ENCODE peak calls at places on chromosomes 4 and X, in five cellular contexts. One of them, this sample, is unnamed.

GRCh38 chr4:148376151-148376550 is 66.1 kb downstream of the NR3C2 start:
- DNase-seq in transverse colon: peak; percentile 72
- DNase-seq in cardiac fibroblast: peak; percentile 69
- DNase-seq in progenitor cell of endocrine pancreas: no peak
- DNase-seq in pancreas: peak; percentile 54
- DNase-seq in this sample: peak; percentile 65

GRCh38 chrX:102338162-102338561 is 91.2 kb downstream of the NXF2 start:
- DNase-seq in transverse colon: no peak
- DNase-seq in cardiac fibroblast: no peak
- DNase-seq in progenitor cell of endocrine pancreas: no peak
- DNase-seq in pancreas: no peak
- DNase-seq in this sample: no peak

GRCh38 chr4:102529977-102530376 is 28.8 kb downstream of the NFKB1 start:
- DNase-seq in transverse colon: no peak
- DNase-seq in cardiac fibroblast: no peak
- DNase-seq in progenitor cell of endocrine pancreas: no peak
- DNase-seq in pancreas: no peak
- DNase-seq in this sample: no peak

GRCh38 chrX:51496501-51497291 is at the start of gene NUDT11:
- DNase-seq in transverse colon: peak; percentile 46
- DNase-seq in cardiac fibroblast: peak; percentile 66
- DNase-seq in progenitor cell of endocrine pancreas: peak; percentile 68
- DNase-seq in pancreas: peak; percentile 42
- DNase-seq in this sample: peak; percentile 69

GRCh38 chr4:40395908-40396806 is 61.0 kb downstream of the CHRNA9 start:
- DNase-seq in transverse colon: peak; percentile 57
- DNase-seq in cardiac fibroblast: peak; percentile 37
- DNase-seq in progenitor cell of endocrine pancreas: no peak
- DNase-seq in pancreas: peak; percentile 96
- DNase-seq in this sample: peak; percentile 77

GRCh38 chr4:109164011-109164410 is 138.4 kb downstream of the COL25A1 start:
- DNase-seq in transverse colon: no peak
- DNase-seq in cardiac fibroblast: peak; percentile 22
- DNase-seq in progenitor cell of endocrine pancreas: no peak
- DNase-seq in pancreas: no peak
- DNase-seq in this sample: peak; percentile 68

GRCh38 chr4:153248641-153249198 is 44.5 kb downstream of the TRIM2 start:
- DNase-seq in transverse colon: no peak
- DNase-seq in cardiac fibroblast: no peak
- DNase-seq in progenitor cell of endocrine pancreas: no peak
- DNase-seq in pancreas: no peak
- DNase-seq in this sample: no peak

GRCh38 chr4:173531085-173531965 is 1.3 kb upstream of the HAND2 start:
- DNase-seq in transverse colon: peak; percentile 14
- DNase-seq in cardiac fibroblast: no peak
- DNase-seq in progenitor cell of endocrine pancreas: no peak
- DNase-seq in pancreas: no peak
- DNase-seq in this sample: no peak

GRCh38 chr4:133465022-133465421 is 315.9 kb downstream of the PCDH10 start:
- DNase-seq in transverse colon: no peak
- DNase-seq in cardiac fibroblast: no peak
- DNase-seq in progenitor cell of endocrine pancreas: no peak
- DNase-seq in pancreas: no peak
- DNase-seq in this sample: no peak

GRCh38 chr4:40576651-40577480 is 52.8 kb downstream of the RBM47 start:
- DNase-seq in transverse colon: peak; percentile 82
- DNase-seq in cardiac fibroblast: peak; percentile 87
- DNase-seq in progenitor cell of endocrine pancreas: peak; percentile 59
- DNase-seq in pancreas: peak; percentile 94
- DNase-seq in this sample: peak; percentile 72

GRCh38 chr4:6228158-6229067 is 28.1 kb upstream of the JAKMIP1 start:
- DNase-seq in transverse colon: no peak
- DNase-seq in cardiac fibroblast: no peak
- DNase-seq in progenitor cell of endocrine pancreas: no peak
- DNase-seq in pancreas: no peak
- DNase-seq in this sample: no peak

GRCh38 chr4:39312821-39313220 is 53.3 kb downstream of the RFC1 start:
- DNase-seq in transverse colon: no peak
- DNase-seq in cardiac fibroblast: no peak
- DNase-seq in progenitor cell of endocrine pancreas: no peak
- DNase-seq in pancreas: no peak
- DNase-seq in this sample: no peak

GRCh38 chrX:41863343-41864203 is 59.8 kb downstream of the CASK start:
- DNase-seq in transverse colon: no peak
- DNase-seq in cardiac fibroblast: no peak
- DNase-seq in progenitor cell of endocrine pancreas: no peak
- DNase-seq in pancreas: no peak
- DNase-seq in this sample: no peak

GRCh38 chrX:55008571-55009358 is 8.6 kb downstream of the APEX2 start:
- DNase-seq in transverse colon: no peak
- DNase-seq in cardiac fibroblast: peak; percentile 15
- DNase-seq in progenitor cell of endocrine pancreas: no peak
- DNase-seq in pancreas: no peak
- DNase-seq in this sample: no peak

GRCh38 chrX:149010026-149010898 is 494.8 kb downstream of the IDS start:
- DNase-seq in transverse colon: no peak
- DNase-seq in cardiac fibroblast: no peak
- DNase-seq in progenitor cell of endocrine pancreas: no peak
- DNase-seq in pancreas: no peak
- DNase-seq in this sample: no peak

GRCh38 chr4:147543039-147543438 is 62.1 kb downstream of the EDNRA start:
- DNase-seq in transverse colon: no peak
- DNase-seq in cardiac fibroblast: peak; percentile 67
- DNase-seq in progenitor cell of endocrine pancreas: no peak
- DNase-seq in pancreas: no peak
- DNase-seq in this sample: peak; percentile 26

GRCh38 chr4:77104405-77105292 is 28.9 kb upstream of the CCNI start:
- DNase-seq in transverse colon: peak; percentile 73
- DNase-seq in cardiac fibroblast: peak; percentile 53
- DNase-seq in progenitor cell of endocrine pancreas: peak; percentile 10
- DNase-seq in pancreas: peak; percentile 30
- DNase-seq in this sample: peak; percentile 79

GRCh38 chr4:6343950-6344408 is 74.3 kb downstream of the WFS1 start:
- DNase-seq in transverse colon: no peak
- DNase-seq in cardiac fibroblast: peak; percentile 86
- DNase-seq in progenitor cell of endocrine pancreas: no peak
- DNase-seq in pancreas: peak; percentile 20
- DNase-seq in this sample: peak; percentile 60

GRCh38 chr4:74423101-74423500 is 21.8 kb upstream of the AREG start:
- DNase-seq in transverse colon: no peak
- DNase-seq in cardiac fibroblast: peak; percentile 83
- DNase-seq in progenitor cell of endocrine pancreas: no peak
- DNase-seq in pancreas: no peak
- DNase-seq in this sample: peak; percentile 76

GRCh38 chr4:152747444-152747843 is 32.1 kb downstream of the TIGD4 start:
- DNase-seq in transverse colon: no peak
- DNase-seq in cardiac fibroblast: no peak
- DNase-seq in progenitor cell of endocrine pancreas: no peak
- DNase-seq in pancreas: no peak
- DNase-seq in this sample: no peak

GRCh38 chr4:89579776-89580175 is 257.2 kb downstream of the SNCA start:
- DNase-seq in transverse colon: no peak
- DNase-seq in cardiac fibroblast: no peak
- DNase-seq in progenitor cell of endocrine pancreas: no peak
- DNase-seq in pancreas: no peak
- DNase-seq in this sample: peak; percentile 4

GRCh38 chr4:65167719-65168118 is 502.6 kb downstream of the EPHA5 start:
- DNase-seq in transverse colon: no peak
- DNase-seq in cardiac fibroblast: no peak
- DNase-seq in progenitor cell of endocrine pancreas: no peak
- DNase-seq in pancreas: no peak
- DNase-seq in this sample: no peak

GRCh38 chr4:116702949-116703348 is 382.4 kb downstream of the TRAM1L1 start:
- DNase-seq in transverse colon: no peak
- DNase-seq in cardiac fibroblast: no peak
- DNase-seq in progenitor cell of endocrine pancreas: no peak
- DNase-seq in pancreas: peak; percentile 12
- DNase-seq in this sample: peak; percentile 1

GRCh38 chr4:99074816-99075215 is 13.8 kb downstream of the ADH5 start:
- DNase-seq in transverse colon: no peak
- DNase-seq in cardiac fibroblast: no peak
- DNase-seq in progenitor cell of endocrine pancreas: no peak
- DNase-seq in pancreas: no peak
- DNase-seq in this sample: no peak

GRCh38 chr4:768076-768475 is 57.9 kb downstream of the CPLX1 start:
- DNase-seq in transverse colon: no peak
- DNase-seq in cardiac fibroblast: no peak
- DNase-seq in progenitor cell of endocrine pancreas: no peak
- DNase-seq in pancreas: no peak
- DNase-seq in this sample: no peak

GRCh38 chrX:10755477-10756334 is 135.3 kb upstream of the MID1 start:
- DNase-seq in transverse colon: no peak
- DNase-seq in cardiac fibroblast: peak; percentile 78
- DNase-seq in progenitor cell of endocrine pancreas: no peak
- DNase-seq in pancreas: peak; percentile 6
- DNase-seq in this sample: peak; percentile 74

GRCh38 chrX:48575642-48576041 is 1.4 kb downstream of the RBM3 start:
- DNase-seq in transverse colon: no peak
- DNase-seq in cardiac fibroblast: no peak
- DNase-seq in progenitor cell of endocrine pancreas: no peak
- DNase-seq in pancreas: no peak
- DNase-seq in this sample: no peak

GRCh38 chrX:48576108-48576507 is 1.8 kb downstream of the RBM3 start:
- DNase-seq in transverse colon: no peak
- DNase-seq in cardiac fibroblast: no peak
- DNase-seq in progenitor cell of endocrine pancreas: no peak
- DNase-seq in pancreas: no peak
- DNase-seq in this sample: no peak

GRCh38 chrX:48578661-48579128 is 4.4 kb downstream of the RBM3 start:
- DNase-seq in transverse colon: no peak
- DNase-seq in cardiac fibroblast: no peak
- DNase-seq in progenitor cell of endocrine pancreas: no peak
- DNase-seq in pancreas: no peak
- DNase-seq in this sample: no peak

GRCh38 chrX:48573690-48574269 is 504 bp upstream of the RBM3 start:
- DNase-seq in transverse colon: peak; percentile 29
- DNase-seq in cardiac fibroblast: no peak
- DNase-seq in progenitor cell of endocrine pancreas: no peak
- DNase-seq in pancreas: peak; percentile 7
- DNase-seq in this sample: peak; percentile 52

GRCh38 chrX:48574270-48575266 is at the start of gene RBM3:
- DNase-seq in transverse colon: peak; percentile 94
- DNase-seq in cardiac fibroblast: peak; percentile 93
- DNase-seq in progenitor cell of endocrine pancreas: peak; percentile 66
- DNase-seq in pancreas: peak; percentile 92
- DNase-seq in this sample: peak; percentile 96
- TF ChIP-seq CTCF in transverse colon: peak; percentile 37
- TF ChIP-seq CTCF in cardiac fibroblast: peak; percentile 40
- TF ChIP-seq CTCF in progenitor cell of endocrine pancreas: peak; percentile 42
- TF ChIP-seq CTCF in pancreas: peak; percentile 13
- TF ChIP-seq CTCF in this sample: peak; percentile 54

DNA sequence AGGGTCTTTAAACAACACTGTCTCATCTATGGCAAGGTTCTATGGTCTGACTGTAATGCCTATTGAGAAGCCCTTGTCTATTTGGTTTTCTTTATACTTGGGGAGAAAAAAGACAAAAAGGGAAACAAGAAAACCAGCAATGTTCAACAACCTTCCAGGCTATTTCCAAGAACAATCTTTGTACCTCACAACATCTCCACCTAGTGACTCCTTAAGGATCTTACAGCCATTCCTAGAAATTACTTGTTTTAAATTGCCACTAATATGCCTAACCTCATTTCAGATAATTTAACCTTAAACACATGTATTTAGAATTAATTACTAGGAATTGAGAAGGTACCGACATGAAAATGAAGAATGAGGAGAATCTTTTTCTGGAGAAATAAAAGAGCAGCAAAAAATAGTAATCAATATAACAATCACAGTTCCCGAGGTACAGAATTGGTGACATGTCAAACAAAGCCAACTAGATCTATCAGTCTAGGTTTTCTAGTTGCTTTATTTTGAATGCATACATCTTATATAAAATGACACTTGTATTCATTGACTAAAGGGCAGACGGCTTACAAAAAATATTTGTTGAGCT is 1.6 kb upstream of the RBM46 start:
- DNase-seq in transverse colon: no peak
- DNase-seq in cardiac fibroblast: peak; percentile 72
- DNase-seq in progenitor cell of endocrine pancreas: no peak
- DNase-seq in pancreas: no peak
- DNase-seq in this sample: peak; percentile 70
- TF ChIP-seq CTCF in transverse colon: peak; percentile 43
- TF ChIP-seq CTCF in cardiac fibroblast: peak; percentile 60
- TF ChIP-seq CTCF in progenitor cell of endocrine pancreas: peak; percentile 72
- TF ChIP-seq CTCF in pancreas: peak; percentile 42
- TF ChIP-seq CTCF in this sample: peak; percentile 63

GRCh38 chr4:11365039-11365438 is 63.7 kb downstream of the HS3ST1 start:
- DNase-seq in transverse colon: no peak
- DNase-seq in cardiac fibroblast: no peak
- DNase-seq in progenitor cell of endocrine pancreas: no peak
- DNase-seq in pancreas: no peak
- DNase-seq in this sample: no peak
- TF ChIP-seq CTCF in transverse colon: no peak
- TF ChIP-seq CTCF in cardiac fibroblast: no peak
- TF ChIP-seq CTCF in progenitor cell of endocrine pancreas: no peak
- TF ChIP-seq CTCF in pancreas: no peak
- TF ChIP-seq CTCF in this sample: no peak

GRCh38 chr4:15201782-15202181 is 199.5 kb downstream of the CPEB2 start:
- DNase-seq in transverse colon: no peak
- DNase-seq in cardiac fibroblast: no peak
- DNase-seq in progenitor cell of endocrine pancreas: no peak
- DNase-seq in pancreas: no peak
- DNase-seq in this sample: no peak

GRCh38 chr4:15194520-15194919 is 192.2 kb downstream of the CPEB2 start:
- DNase-seq in transverse colon: no peak
- DNase-seq in cardiac fibroblast: peak; percentile 41
- DNase-seq in progenitor cell of endocrine pancreas: no peak
- DNase-seq in pancreas: no peak
- DNase-seq in this sample: peak; percentile 82

GRCh38 chr4:15198070-15198727 is 195.9 kb downstream of the CPEB2 start:
- DNase-seq in transverse colon: no peak
- DNase-seq in cardiac fibroblast: peak; percentile 45
- DNase-seq in progenitor cell of endocrine pancreas: no peak
- DNase-seq in pancreas: no peak
- DNase-seq in this sample: peak; percentile 88

GRCh38 chr4:15202481-15202880 is 200.2 kb downstream of the CPEB2 start:
- DNase-seq in transverse colon: no peak
- DNase-seq in cardiac fibroblast: no peak
- DNase-seq in progenitor cell of endocrine pancreas: no peak
- DNase-seq in pancreas: no peak
- DNase-seq in this sample: no peak

DNA sequence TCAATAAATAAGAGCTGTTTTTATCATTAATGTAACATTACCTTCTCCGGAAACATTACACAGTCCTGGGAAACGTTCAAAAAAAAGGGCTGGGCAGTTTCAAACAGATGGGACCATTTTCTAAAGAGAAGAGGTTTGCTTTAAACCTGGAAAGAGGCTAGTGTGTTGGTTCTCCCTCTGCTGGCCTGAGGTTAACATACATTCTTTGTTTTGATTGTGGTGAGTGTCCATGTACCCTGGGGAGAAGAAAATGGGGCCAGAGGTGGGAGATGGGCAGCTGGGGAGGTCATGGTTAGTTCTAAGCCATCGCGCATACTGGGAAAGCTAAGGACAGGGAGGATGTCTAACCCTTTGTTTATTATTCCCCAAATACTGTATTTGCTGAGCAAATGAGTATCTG is 194.7 kb downstream of the CPEB2 start:
- DNase-seq in transverse colon: no peak
- DNase-seq in cardiac fibroblast: peak; percentile 72
- DNase-seq in progenitor cell of endocrine pancreas: no peak
- DNase-seq in pancreas: no peak
- DNase-seq in this sample: peak; percentile 85
- TF ChIP-seq CTCF in transverse colon: no peak
- TF ChIP-seq CTCF in cardiac fibroblast: peak; percentile 53
- TF ChIP-seq CTCF in progenitor cell of endocrine pancreas: peak; percentile 51
- TF ChIP-seq CTCF in pancreas: no peak
- TF ChIP-seq CTCF in this sample: peak; percentile 75

GRCh38 chr4:8473198-8473919 is 32.8 kb downstream of the TRMT44 start:
- DNase-seq in transverse colon: no peak
- DNase-seq in cardiac fibroblast: no peak
- DNase-seq in progenitor cell of endocrine pancreas: no peak
- DNase-seq in pancreas: no peak
- DNase-seq in this sample: no peak
- TF ChIP-seq CTCF in transverse colon: no peak
- TF ChIP-seq CTCF in cardiac fibroblast: peak; percentile 34
- TF ChIP-seq CTCF in progenitor cell of endocrine pancreas: no peak
- TF ChIP-seq CTCF in pancreas: no peak
- TF ChIP-seq CTCF in this sample: peak; percentile 49

This sample was measured in choroid plexus epithelial cell.